ENCODE peak calls at places on chromosome 9, in six cellular contexts. T, X, Z, O, R and B are unnamed samples.

GRCh38 chr9:134887219-134887618 is 6.6 kb downstream of the FCN2 start:
- DNase-seq in T (no peak), X (no peak), Z (no peak), O (no peak), R (no peak), B (no peak)

GRCh38 chr9:8706546-8706945 is 907.0 kb upstream of the DMAC1 start:
- DNase-seq in T (no peak), X (no peak), Z (no peak), O (no peak), R (no peak), B (no peak)

GRCh38 chr9:126621919-126622735 is 8.4 kb downstream of the LMX1B start:
- DNase-seq in T (no peak), X (no peak), Z (no peak), O (no peak), R (peak), B (no peak)

GRCh38 chr9:26058111-26058895 is 380.1 kb upstream of the TUSC1 start:
- DNase-seq in T (no peak), X (no peak), Z (no peak), O (no peak), R (no peak), B (no peak)

GRCh38 chr9:126329476-126330275 is 3.0 kb downstream of the MVB12B start:
- DNase-seq in T (no peak), X (no peak), Z (no peak), O (no peak), R (no peak), B (no peak)

GRCh38 chr9:126606483-126606870 is 7.3 kb upstream of the LMX1B start:
- DNase-seq in T (no peak), X (no peak), Z (no peak), O (no peak), R (no peak), B (no peak)

GRCh38 chr9:127133739-127134167 is 11.3 kb upstream of the ANGPTL2 start:
- DNase-seq in T (no peak), X (peak), Z (no peak), O (peak), R (no peak), B (no peak)

GRCh38 chr9:129071526-129072131 is 9.3 kb upstream of the DOLPP1 start:
- DNase-seq in T (no peak), X (no peak), Z (peak), O (no peak), R (peak), B (no peak)

GRCh38 chr9:94082956-94083355 is 1.3 kb upstream of the PTPDC1 start:
- DNase-seq in T (no peak), X (peak), Z (no peak), O (no peak), R (no peak), B (no peak)

GRCh38 chr9:129145316-129145715 is 32.7 kb downstream of the IER5L start:
- DNase-seq in T (no peak), X (peak), Z (no peak), O (no peak), R (no peak), B (no peak)

GRCh38 chr9:4781408-4781807 is 11.3 kb upstream of the RCL1 start:
- DNase-seq in T (no peak), X (no peak), Z (no peak), O (no peak), R (no peak), B (no peak)

GRCh38 chr9:28379082-28379481 is 805.8 kb upstream of the C9orf72 start:
- DNase-seq in T (no peak), X (no peak), Z (no peak), O (no peak), R (no peak), B (no peak)

GRCh38 chr9:89435315-89435823 is 62.5 kb downstream of the SEMA4D start:
- DNase-seq in T (no peak), X (no peak), Z (peak), O (no peak), R (peak), B (no peak)

GRCh38 chr9:134992755-134993124 is 75.0 kb upstream of the FCN1 start:
- DNase-seq in T (no peak), X (no peak), Z (no peak), O (no peak), R (no peak), B (no peak)

GRCh38 chr9:20538956-20539355 is 83.3 kb downstream of the MLLT3 start:
- DNase-seq in T (no peak), X (peak), Z (no peak), O (no peak), R (no peak), B (no peak)

GRCh38 chr9:31210982-31211570 is 1173.4 kb upstream of the ACO1 start:
- DNase-seq in T (peak), X (peak), Z (no peak), O (no peak), R (peak), B (no peak)